ENCODE peak calls at places on chromosomes 2 and 18, in five cellular contexts. A is uterus, Q is sigmoid colon, X is transverse colon, J is HCT116. U is an unnamed sample.

GRCh38 chr18:49161627-49162026 is 210.9 kb upstream of the SMAD7 start:
- DNase-seq in Q (no peak), J (no peak), X (no peak), A (no peak), U (peak; percentile 25)

GRCh38 chr2:195984951-195985726 is 83.5 kb downstream of the DNAH7 start:
- DNase-seq in Q (no peak), A (no peak), J (no peak), X (no peak), U (no peak)

GRCh38 chr2:96914332-96914731 is 44.5 kb upstream of the SEMA4C start:
- DNase-seq in J (no peak), A (peak; percentile 53), Q (no peak), X (no peak), U (no peak)

GRCh38 chr18:43067570-43067969 is 47.9 kb downstream of the RIT2 start:
- DNase-seq in X (no peak), Q (no peak), A (no peak), J (no peak), U (no peak)

GRCh38 chr2:165505514-165505913 is 36.0 kb downstream of the CSRNP3 start:
- DNase-seq in A (no peak), J (no peak), X (no peak), Q (no peak), U (no peak)

GRCh38 chr2:28025116-28025515 is 134.6 kb downstream of the BABAM2 start:
- DNase-seq in X (no peak), J (no peak), A (no peak), Q (no peak), U (no peak)

GRCh38 chr18:7658701-7659100 is 91.6 kb downstream of the PTPRM start:
- DNase-seq in Q (no peak), J (no peak), X (no peak), A (no peak), U (no peak)

GRCh38 chr2:203446071-203446481 is 89.0 kb downstream of the RAPH1 start:
- DNase-seq in X (no peak), Q (no peak), A (no peak), J (no peak), U (peak; percentile 6)

GRCh38 chr2:201938816-201939180 is 94.9 kb upstream of the FZD7 start:
- DNase-seq in A (no peak), X (no peak), Q (no peak), J (no peak), U (no peak)

GRCh38 chr2:238448031-238448955 is 21.6 kb downstream of the ASB1 start:
- DNase-seq in Q (peak; percentile 53), X (no peak), J (no peak), A (no peak), U (no peak)

DNA sequence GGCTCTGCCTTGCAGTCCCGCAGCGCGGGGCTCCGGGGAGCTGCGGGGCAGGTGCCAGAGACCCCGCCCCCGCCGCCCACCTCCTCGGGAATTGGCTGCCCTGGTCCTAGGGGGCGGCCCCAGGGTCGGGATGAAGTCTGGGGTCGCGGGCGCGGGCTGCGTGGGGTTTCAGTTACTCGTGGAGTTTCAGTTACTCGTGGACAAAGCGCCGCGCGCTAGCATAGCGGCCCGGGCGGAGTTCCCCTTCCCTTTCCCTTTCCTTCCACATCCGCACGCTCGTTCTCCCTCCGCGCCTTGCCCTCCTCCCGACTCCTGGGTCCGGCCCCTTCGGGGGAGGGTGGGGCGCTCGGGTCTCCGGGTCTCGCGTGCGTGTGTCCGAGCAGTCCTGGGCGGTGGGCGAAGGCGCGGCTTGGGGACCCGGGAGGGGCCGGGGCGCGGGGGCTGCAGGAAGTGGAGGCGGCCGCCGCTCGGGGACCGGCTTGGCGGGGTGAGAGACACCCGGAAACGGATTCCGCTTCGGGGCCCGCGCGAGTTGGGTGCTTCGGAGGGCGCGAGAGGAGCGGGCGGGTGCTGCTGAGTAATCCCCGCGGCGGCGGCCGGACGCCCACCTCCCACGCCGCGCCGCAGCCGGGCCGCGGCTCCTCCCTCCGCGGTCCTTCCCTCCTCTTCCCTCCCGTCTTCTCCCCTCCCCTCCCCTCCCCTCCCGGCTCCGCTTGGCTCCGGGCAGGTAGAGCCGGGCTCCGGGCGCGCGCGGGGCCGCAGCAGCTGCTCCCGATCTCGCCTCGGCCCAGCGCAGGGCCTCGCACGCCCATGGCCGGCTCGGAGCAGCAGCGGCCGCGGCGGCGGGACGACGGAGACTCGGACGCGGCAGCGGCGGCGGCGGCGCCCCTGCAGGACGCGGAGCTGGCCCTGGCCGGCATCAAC is at the start of gene TTC39C:
- DNase-seq in X (peak; percentile 69), A (peak; percentile 78), J (peak; percentile 13), Q (peak; percentile 84), U (peak; percentile 46)
- TF ChIP-seq POLR2A in X (peak; percentile 40), A (no peak), J (peak; percentile 45), Q (no peak), U (no peak)

GRCh38 chr18:5295981-5296705 is 617 bp upstream of the ZBTB14 start:
- DNase-seq in A (peak; percentile 97), X (peak; percentile 98), Q (peak; percentile 98), J (peak; percentile 88), U (peak; percentile 98)
- TF ChIP-seq POLR2A in A (no peak), X (no peak), Q (no peak), J (no peak), U (peak; percentile 77)

DNA sequence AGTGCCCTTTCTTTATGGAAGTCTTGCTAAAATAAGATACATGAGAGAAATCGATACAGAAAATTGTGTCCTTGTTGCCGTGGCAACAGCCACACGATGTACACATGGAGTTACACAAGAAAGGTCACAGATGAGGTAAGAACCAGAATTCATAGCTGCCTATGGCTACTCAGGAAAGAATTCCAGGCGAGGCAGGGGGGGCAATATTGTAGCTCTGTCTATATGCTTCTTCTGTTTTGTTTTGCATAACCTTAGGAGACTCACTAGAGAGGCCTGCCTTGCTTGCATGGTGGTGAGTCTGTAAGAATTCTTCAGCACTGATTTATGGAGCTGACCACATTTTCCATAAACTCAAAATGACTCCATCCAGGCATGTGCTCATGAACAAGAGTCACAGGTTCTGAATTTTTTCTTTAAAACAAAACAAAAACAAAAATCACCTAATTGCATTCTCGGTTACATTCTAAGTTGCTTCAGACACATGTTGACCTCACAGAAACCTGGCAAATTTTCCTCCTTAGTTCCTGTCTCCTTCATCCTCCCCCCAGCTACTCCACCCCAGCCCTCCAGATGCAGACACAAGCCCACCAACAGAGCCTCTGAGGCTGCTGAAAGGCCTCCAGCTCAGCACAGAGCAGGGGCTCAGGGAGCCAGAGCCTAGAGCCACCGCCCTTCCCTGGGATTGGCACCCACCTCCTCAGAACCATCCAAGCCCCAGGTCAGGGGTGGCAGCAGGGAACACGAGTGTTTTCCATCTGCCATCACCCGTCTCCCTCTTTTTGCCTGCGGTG is 183.5 kb downstream of the ANTXR1 start:
- DNase-seq in J (no peak), Q (no peak), A (peak; percentile 62), X (no peak), U (no peak)
- TF ChIP-seq POLR2A in J (no peak), Q (no peak), A (no peak), X (no peak), U (no peak)

GRCh38 chr2:135230150-135230549 is 178.1 kb downstream of the RAB3GAP1 start:
- DNase-seq in X (no peak), Q (no peak), J (no peak), A (no peak), U (no peak)
- TF ChIP-seq POLR2A in X (no peak), Q (no peak), J (no peak), A (no peak), U (no peak)

DNA sequence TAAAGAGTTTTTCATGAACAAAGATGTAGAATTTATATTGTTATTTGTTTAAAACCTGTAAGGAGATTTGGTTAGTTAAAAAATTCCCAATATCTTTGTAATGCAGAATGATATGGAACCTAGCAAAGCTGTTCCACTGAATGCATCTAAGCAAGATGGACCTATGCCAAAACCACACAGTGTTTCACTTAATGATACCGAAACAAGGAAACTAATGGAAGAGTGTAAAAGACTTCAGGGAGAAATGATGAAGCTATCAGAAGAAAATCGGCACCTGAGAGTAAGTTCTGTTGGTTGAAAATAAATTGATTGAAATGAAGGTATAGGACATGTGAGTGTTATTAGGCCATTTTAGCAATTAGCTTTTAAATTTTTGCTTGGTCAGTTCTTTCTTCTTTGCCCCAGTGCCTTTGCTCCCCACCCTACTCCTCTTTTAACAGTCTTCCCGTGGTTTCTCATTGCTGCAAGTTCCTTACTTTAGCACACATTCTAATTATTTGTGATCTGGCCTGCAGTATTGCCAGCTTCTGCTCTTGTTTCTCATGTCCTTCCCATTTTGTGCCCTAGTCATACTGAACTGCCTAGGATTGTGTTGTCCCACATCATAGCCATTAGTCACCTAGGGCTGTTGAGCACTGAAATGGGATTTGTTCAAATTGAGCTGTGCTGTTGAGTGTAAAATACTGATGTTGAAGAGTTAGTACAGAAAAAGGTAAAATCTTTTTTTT is 36.6 kb downstream of the VAPA start:
- DNase-seq in A (no peak), J (no peak), X (no peak), Q (no peak), U (peak; percentile 49)
- TF ChIP-seq POLR2A in A (no peak), J (no peak), X (no peak), Q (no peak), U (no peak)

GRCh38 chr2:42169100-42169868 is at the start of gene EML4:
- DNase-seq in A (peak; percentile 89), X (peak; percentile 95), J (peak; percentile 75), Q (peak; percentile 96), U (peak; percentile 95)
- TF ChIP-seq POLR2A in A (peak; percentile 77), X (peak; percentile 87), J (peak; percentile 46), Q (peak; percentile 65), U (peak; percentile 64)

GRCh38 chr2:168490916-168491605 is 35.0 kb downstream of the CERS6 start:
- DNase-seq in A (no peak), X (no peak), Q (no peak), J (no peak), U (peak; percentile 60)

GRCh38 chr2:168494190-168494711 is 38.2 kb downstream of the CERS6 start:
- DNase-seq in J (peak; percentile 13), Q (no peak), X (peak; percentile 35), A (no peak), U (peak; percentile 38)

GRCh38 chr2:168495524-168495923 is 39.5 kb downstream of the CERS6 start:
- DNase-seq in A (no peak), J (no peak), X (no peak), Q (no peak), U (no peak)

GRCh38 chr2:168486440-168486839 is 30.4 kb downstream of the CERS6 start:
- DNase-seq in Q (no peak), J (no peak), A (no peak), X (no peak), U (no peak)

DNA sequence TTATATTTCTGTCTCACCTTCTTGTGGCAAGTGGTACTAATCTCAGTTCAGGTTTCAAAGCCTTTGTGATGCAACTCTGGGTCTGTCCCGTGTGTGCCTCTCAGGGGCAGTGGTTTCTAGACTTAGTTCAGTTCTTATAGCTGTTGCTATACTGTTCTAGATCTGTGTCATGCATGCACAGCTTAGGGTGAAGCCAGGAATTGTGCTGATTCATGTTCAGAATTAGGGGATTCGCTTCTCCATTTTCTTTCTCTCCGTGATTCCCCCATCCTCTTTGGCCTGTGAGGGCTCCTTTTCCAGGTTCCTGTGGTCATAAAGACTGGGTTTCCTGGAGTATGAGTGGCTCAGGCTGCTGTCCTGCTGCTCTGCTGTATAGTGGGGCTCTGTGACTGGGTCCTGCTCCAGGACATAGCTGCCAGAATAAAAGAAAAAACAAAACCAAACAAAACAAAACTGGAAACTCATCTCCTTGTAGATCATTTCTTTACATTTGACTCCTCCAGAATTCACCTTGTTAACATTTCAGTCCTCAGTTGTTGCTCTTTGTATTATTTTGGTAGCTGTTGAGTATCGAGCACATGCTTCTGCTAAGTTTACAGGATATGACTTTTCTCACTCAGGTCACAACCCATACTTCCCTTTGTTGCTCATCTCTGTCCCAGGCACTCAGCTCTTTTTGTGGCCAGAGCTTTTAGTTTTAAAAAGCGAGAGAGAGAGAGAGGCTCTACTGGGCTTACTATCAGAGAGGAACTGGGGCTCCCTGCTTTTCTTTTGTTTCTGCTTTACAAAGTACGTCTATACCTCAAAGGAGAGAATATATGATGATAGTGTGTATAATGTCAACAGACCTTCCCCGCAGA is 34.2 kb downstream of the CERS6 start:
- DNase-seq in X (no peak), J (no peak), A (no peak), Q (no peak), U (peak; percentile 76)
- TF ChIP-seq POLR2A in X (no peak), J (no peak), A (no peak), Q (no peak), U (peak; percentile 51)

U was measured in erythroblast.